ENCODE peak calls at places on chromosomes 1 and 21, in six cellular contexts. H is activated CD4-positive, alpha-beta T cell treated with anti-CD3 and anti-CD28 coated beads, Interleukin-2, amount 10 ng/mL, durations not matched to agents 7 days and 5 days; J is ELR; C is activated gamma-delta T cell; M is mucosa of gallbladder; X is fibroblast of the aortic adventitia. D is an unnamed sample.

GRCh38 chr1:81493102-81493864 is 307.5 kb upstream of the ADGRL2 start:
- DNase-seq in X (peak), M (no peak), C (no peak), J (no peak), H (no peak), D (no peak)

GRCh38 chr1:95033843-95034242 is 38.9 kb downstream of the ALG14 start:
- DNase-seq in X (peak), M (no peak), H (no peak), J (peak), C (no peak), D (no peak)

GRCh38 chr1:73886721-73887120 is 311.3 kb downstream of the LRRIQ3 start:
- DNase-seq in M (no peak), X (no peak), J (no peak), C (no peak), H (no peak), D (no peak)

GRCh38 chr1:23423415-23424170 is 955 bp downstream of the TCEA3 start:
- DNase-seq in X (no peak), H (no peak), C (no peak), M (peak), J (no peak), D (no peak)

GRCh38 chr1:114558548-114558947 is 22.9 kb downstream of the BCAS2 start:
- DNase-seq in C (no peak), M (no peak), H (no peak), J (peak), X (peak), D (no peak)

GRCh38 chr1:181062800-181063428 is 25.6 kb upstream of the IER5 start:
- DNase-seq in J (peak), M (peak), C (no peak), H (peak), X (peak), D (peak)

GRCh38 chr21:36150192-36150711 is 6.4 kb upstream of the DOP1B start:
- DNase-seq in C (no peak), M (no peak), X (peak), H (no peak), J (no peak), D (peak)

GRCh38 chr1:215267495-215267894 is 185.0 kb downstream of the KCNK2 start:
- DNase-seq in C (no peak), J (no peak), H (no peak), X (no peak), M (no peak), D (no peak)

GRCh38 chr1:224626042-224626441 is 9.9 kb downstream of the CNIH3 start:
- DNase-seq in M (no peak), H (no peak), J (peak), X (peak), C (no peak), D (peak)

GRCh38 chr1:83692524-83693336 is 306.2 kb downstream of the TTLL7 start:
- DNase-seq in X (no peak), H (peak), C (no peak), M (no peak), J (peak), D (no peak)

GRCh38 chr1:59071289-59071688 is 225.6 kb upstream of the FGGY start:
- DNase-seq in X (no peak), J (no peak), H (peak), M (peak), C (no peak), D (no peak)

GRCh38 chr1:232978091-232978634 is 27.8 kb downstream of the NTPCR start:
- DNase-seq in J (no peak), M (peak), C (no peak), X (peak), H (peak), D (no peak)

GRCh38 chr1:217135987-217136894 is 413.0 kb upstream of the ESRRG start:
- DNase-seq in J (no peak), C (no peak), H (no peak), M (no peak), X (no peak), D (no peak)

GRCh38 chr1:199083680-199084079 is 444.8 kb downstream of the PTPRC start:
- DNase-seq in C (no peak), H (no peak), M (no peak), X (peak), J (no peak), D (no peak)

GRCh38 chr1:227654858-227655752 is 80.0 kb downstream of the JMJD4 start:
- DNase-seq in C (no peak), X (no peak), J (peak), M (no peak), H (no peak), D (no peak)

GRCh38 chr1:152159144-152159543 is at the start of gene RPTN:
- DNase-seq in C (no peak), J (no peak), M (no peak), H (no peak), X (no peak), D (no peak)

GRCh38 chr1:9437931-9438330 is 101.3 kb upstream of the SLC25A33 start:
- DNase-seq in H (no peak), C (no peak), J (no peak), X (peak), M (peak), D (no peak)

GRCh38 chr1:58670200-58670599 is 29.7 kb downstream of the MYSM1 start:
- DNase-seq in X (no peak), J (no peak), H (no peak), C (no peak), M (no peak), D (no peak)

GRCh38 chr1:206715552-206716518 is 31.1 kb downstream of the MAPKAPK2 start:
- DNase-seq in H (no peak), M (no peak), J (no peak), C (no peak), X (no peak), D (no peak)

GRCh38 chr1:59446257-59446901 is 149.5 kb downstream of the FGGY start:
- DNase-seq in X (peak), H (no peak), M (peak), J (peak), C (no peak), D (no peak)

GRCh38 chr1:152037920-152038658 is 1.3 kb upstream of the S100A11 start:
- DNase-seq in M (no peak), H (no peak), X (no peak), C (no peak), J (no peak), D (no peak)

GRCh38 chr1:226625832-226626576 is 77.4 kb downstream of the STUM start:
- DNase-seq in C (no peak), J (no peak), H (no peak), M (no peak), X (no peak), D (no peak)

GRCh38 chr21:44761011-44761729 is 40.5 kb downstream of the UBE2G2 start:
- DNase-seq in X (no peak), H (peak), M (no peak), J (no peak), C (no peak), D (no peak)

GRCh38 chr21:34570315-34570714 is 44.6 kb downstream of the RCAN1 start:
- DNase-seq in J (no peak), X (no peak), C (no peak), H (no peak), M (no peak), D (no peak)

GRCh38 chr1:97849350-97850339 is 71.2 kb downstream of the DPYD start:
- DNase-seq in M (no peak), J (peak), X (peak), C (no peak), H (no peak), D (no peak)

GRCh38 chr1:10361515-10361914 is 37.3 kb upstream of the PGD start:
- DNase-seq in C (no peak), X (no peak), H (no peak), M (peak), J (no peak), D (no peak)

GRCh38 chr1:53373246-53373645 is 45.4 kb upstream of the LRP8 start:
- DNase-seq in M (no peak), H (no peak), J (no peak), C (no peak), X (no peak), D (no peak)